ENCODE peak calls at places on chromosomes 3 and 15, in four cellular contexts. R is astrocyte of the spinal cord, C is endothelial cell, G is brain microvascular endothelial cell. H is an unnamed sample.

GRCh38 chr15:75666823-75667501 is 19.2 kb downstream of the SNX33 start:
- DNase-seq in R (peak), C (no peak), G (peak), H (no peak)

GRCh38 chr15:67373971-67374370 is 119.4 kb downstream of the IQCH start:
- DNase-seq in R (no peak), C (no peak), G (no peak), H (no peak)

GRCh38 chr15:78621810-78622402 is 1.1 kb upstream of the CHRNA3 start:
- DNase-seq in R (no peak), C (no peak), G (no peak), H (no peak)

GRCh38 chr3:139728414-139728813 is 50.6 kb upstream of the NMNAT3 start:
- DNase-seq in R (no peak), C (no peak), G (peak), H (no peak)

GRCh38 chr3:20128378-20128777 is 57.6 kb downstream of the SGO1 start:
- DNase-seq in R (no peak), C (no peak), G (no peak), H (no peak)

GRCh38 chr15:45442497-45443135 is 64.3 kb upstream of the GATM start:
- DNase-seq in R (peak), C (no peak), G (peak), H (no peak)

GRCh38 chr3:101119535-101119934 is 126.3 kb upstream of the ABI3BP start:
- DNase-seq in R (peak), C (no peak), G (peak), H (no peak)

GRCh38 chr3:167983583-167983982 is 112.1 kb downstream of the GOLIM4 start:
- DNase-seq in R (no peak), C (no peak), G (no peak), H (no peak)

GRCh38 chr3:161070980-161071663 is 34.0 kb downstream of the B3GALNT1 start:
- DNase-seq in R (no peak), C (no peak), G (no peak), H (no peak)

GRCh38 chr3:11600501-11601282 is 43.0 kb downstream of the VGLL4 start:
- DNase-seq in R (peak), C (peak), G (peak), H (no peak)

GRCh38 chr3:141237701-141238521 is 6.3 kb downstream of the PXYLP1 start:
- DNase-seq in R (peak), C (no peak), G (no peak), H (peak)

GRCh38 chr3:155548194-155548593 is 196.7 kb downstream of the PLCH1 start:
- DNase-seq in R (no peak), C (no peak), G (peak), H (no peak)

GRCh38 chr15:41445399-41445798 is 28.5 kb downstream of the RTF1 start:
- DNase-seq in R (no peak), C (no peak), G (no peak), H (no peak)

GRCh38 chr15:82832601-82833209 is 23.3 kb downstream of the WHAMM start:
- DNase-seq in R (peak), C (no peak), G (peak), H (peak)

GRCh38 chr15:89654847-89655805 is at the start of gene KIF7:
- DNase-seq in R (peak), C (peak), G (peak), H (peak)

DNA sequence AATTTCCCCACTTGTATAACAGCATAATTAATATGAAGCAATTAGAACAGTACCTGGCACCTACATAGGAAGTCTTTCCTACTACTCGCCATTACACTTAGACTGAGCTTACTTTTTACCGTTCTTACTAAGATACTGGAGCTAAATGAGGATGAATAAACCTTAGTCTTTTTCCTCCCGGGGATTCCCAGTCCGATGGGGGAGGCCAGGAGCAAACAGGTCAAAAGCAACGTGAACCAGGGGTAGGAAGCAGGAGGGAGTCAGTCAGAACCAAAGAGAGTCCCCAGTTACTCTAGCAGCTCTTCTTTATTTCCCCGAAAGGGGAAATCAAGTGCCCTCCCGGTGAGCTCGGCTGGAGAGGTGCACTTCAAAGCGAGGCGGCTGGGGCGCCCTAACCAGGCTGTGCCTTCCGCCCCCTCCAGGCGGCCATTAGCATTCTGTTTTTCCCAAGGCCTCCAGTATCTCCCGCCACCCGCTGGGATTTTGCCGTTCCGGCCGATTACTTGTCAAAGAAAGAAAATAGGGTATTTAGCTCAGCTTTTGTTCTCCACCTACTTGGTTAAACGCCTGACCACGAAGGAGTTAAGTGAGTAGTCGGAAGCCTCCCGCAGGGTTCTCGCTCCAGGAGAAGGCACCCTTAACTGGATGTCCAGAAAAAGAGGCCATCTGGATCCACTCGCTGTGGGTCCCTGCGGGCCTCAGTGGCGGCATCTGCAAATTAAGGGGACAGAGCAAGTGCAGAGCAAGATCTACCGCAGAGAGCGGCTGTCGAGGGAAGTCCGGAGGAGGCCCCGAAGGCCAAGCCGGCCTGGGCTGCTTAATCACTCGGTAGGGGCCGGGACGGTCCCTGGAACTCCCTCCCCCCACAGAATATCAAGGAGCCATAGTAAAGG is 6.3 kb upstream of the EOMES start:
- DNase-seq in R (no peak), C (no peak), G (no peak), H (peak)
- TF ChIP-seq CTCF in R (peak), C (no peak), G (peak), H (no peak)

GRCh38 chr3:62237296-62237948 is 135.9 kb downstream of the FEZF2 start:
- DNase-seq in R (no peak), C (no peak), G (no peak), H (no peak)

GRCh38 chr3:62228467-62228866 is 144.9 kb downstream of the FEZF2 start:
- DNase-seq in R (no peak), C (no peak), G (no peak), H (no peak)

GRCh38 chr3:62229908-62230307 is 143.4 kb downstream of the FEZF2 start:
- DNase-seq in R (peak), C (no peak), G (no peak), H (no peak)

GRCh38 chr3:62229201-62229600 is 144.1 kb downstream of the FEZF2 start:
- DNase-seq in R (peak), C (no peak), G (no peak), H (no peak)

GRCh38 chr3:62233065-62233464 is 140.3 kb downstream of the FEZF2 start:
- DNase-seq in R (no peak), C (peak), G (no peak), H (no peak)
- TF ChIP-seq CTCF in R (no peak), C (no peak), G (no peak), H (no peak)

GRCh38 chr3:126915015-126915414 is 67.9 kb upstream of the PLXNA1 start:
- DNase-seq in R (no peak), C (no peak), G (no peak), H (no peak)
- TF ChIP-seq CTCF in R (no peak), C (no peak), G (no peak), H (no peak)

GRCh38 chr3:53130179-53131135 is at the start of gene RFT1:
- DNase-seq in R (peak), C (peak), G (peak), H (peak)
- TF ChIP-seq CTCF in R (peak), C (no peak), G (no peak), H (no peak)

GRCh38 chr3:183027276-183027675 is 46.9 kb upstream of the DCUN1D1 start:
- DNase-seq in R (no peak), C (no peak), G (no peak), H (no peak)
- TF ChIP-seq CTCF in R (no peak), C (no peak), G (no peak), H (no peak)